ENCODE peak calls at places on chromosomes 5 and 9, in six cellular contexts. U, S, N, L, K and A are unnamed samples.

GRCh38 chr9:135198144-135198543 is 110.7 kb downstream of the OLFM1 start:
- DNase-seq in S (no peak), K (no peak), U (no peak), L (no peak), N (no peak), A (no peak)

GRCh38 chr9:135370411-135371375 is 108.9 kb upstream of the PPP1R26 start:
- DNase-seq in L (no peak), S (no peak), K (no peak), N (no peak), U (no peak), A (no peak)

GRCh38 chr5:151492729-151493128 is 45.3 kb downstream of the SLC36A1 start:
- DNase-seq in K (no peak), S (peak; percentile 32), L (no peak), U (no peak), N (peak; percentile 87), A (no peak)

GRCh38 chr9:96203867-96204412 is 98.0 kb downstream of the HSD17B3 start:
- DNase-seq in S (no peak), N (no peak), L (no peak), K (no peak), U (no peak), A (no peak)

GRCh38 chr5:172282277-172283019 is 1.1 kb downstream of the UBTD2 start:
- DNase-seq in N (peak; percentile 33), K (no peak), S (no peak), L (no peak), U (no peak), A (no peak)

GRCh38 chr9:112885324-112885723 is 5.4 kb downstream of the SLC46A2 start:
- DNase-seq in L (no peak), S (no peak), N (no peak), U (no peak), K (no peak), A (no peak)

GRCh38 chr9:119963798-119964372 is 594.6 kb upstream of the BRINP1 start:
- DNase-seq in N (peak; percentile 89), S (peak; percentile 68), U (peak; percentile 8), K (no peak), L (peak; percentile 25), A (no peak)

GRCh38 chr5:35960328-35960727 is 21.9 kb upstream of the CAPSL start:
- DNase-seq in L (no peak), U (no peak), N (no peak), S (no peak), K (no peak), A (no peak)

GRCh38 chr5:160843240-160843639 is 8.8 kb downstream of the ATP10B start:
- DNase-seq in K (no peak), U (no peak), S (no peak), N (no peak), L (no peak), A (no peak)

GRCh38 chr9:132885691-132886357 is 7.1 kb downstream of the SPACA9 start:
- DNase-seq in S (peak; percentile 38), K (no peak), N (no peak), L (no peak), U (peak; percentile 65), A (no peak)

GRCh38 chr5:54520438-54520846 is 2.9 kb downstream of the SNX18 start:
- DNase-seq in K (peak; percentile 60), L (peak; percentile 37), S (no peak), U (peak; percentile 40), N (peak; percentile 56), A (peak; percentile 44)

GRCh38 chr5:127089206-127089605 is 15.9 kb upstream of the C5orf63 start:
- DNase-seq in K (no peak), S (no peak), L (no peak), U (no peak), N (peak; percentile 57), A (no peak)

GRCh38 chr9:28064241-28064640 is 491.0 kb upstream of the C9orf72 start:
- DNase-seq in U (no peak), N (no peak), K (no peak), L (no peak), S (no peak), A (no peak)

GRCh38 chr9:124482431-124483031 is 24.7 kb downstream of the NR5A1 start:
- DNase-seq in N (no peak), K (no peak), S (no peak), L (no peak), U (peak; percentile 19), A (peak; percentile 12)

GRCh38 chr5:179243333-179243732 is 101.9 kb downstream of the ADAMTS2 start:
- DNase-seq in S (no peak), U (no peak), L (no peak), N (peak; percentile 76), K (no peak), A (no peak)

GRCh38 chr5:168023190-168023589 is 268.3 kb upstream of the WWC1 start:
- DNase-seq in U (no peak), N (no peak), L (no peak), K (no peak), S (no peak), A (peak; percentile 87)

GRCh38 chr9:121651295-121652036 is at the start of gene DAB2IP:
- DNase-seq in K (peak; percentile 61), N (peak; percentile 39), U (peak; percentile 81), S (no peak), L (peak; percentile 69), A (peak; percentile 73)

GRCh38 chr9:93477397-93477796 is 24.0 kb upstream of the FAM120AOS start:
- DNase-seq in S (no peak), U (no peak), L (no peak), N (no peak), K (no peak), A (no peak)
- H3K27ac ChIP-seq in S (no peak overlapping the region), U (no peak overlapping the region), L (no peak overlapping the region), N (no peak overlapping the region), K (no peak overlapping the region), A (no peak overlapping the region)

GRCh38 chr5:57438162-57438561 is 44.4 kb downstream of the ACTBL2 start:
- DNase-seq in L (no peak), U (no peak), N (peak; percentile 87), S (no peak), K (no peak), A (no peak)

GRCh38 chr5:57435701-57436134 is 46.9 kb downstream of the ACTBL2 start:
- DNase-seq in U (no peak), K (no peak), L (peak; percentile 59), S (peak; percentile 71), N (peak; percentile 99), A (no peak)

GRCh38 chr5:57434683-57435082 is 47.9 kb downstream of the ACTBL2 start:
- DNase-seq in L (no peak), N (no peak), K (no peak), U (no peak), S (no peak), A (no peak)

GRCh38 chr5:57434227-57434640 is 48.4 kb downstream of the ACTBL2 start:
- DNase-seq in S (no peak), U (no peak), N (no peak), K (no peak), L (no peak), A (peak; percentile 63)

GRCh38 chr5:57436586-57436985 is 46.0 kb downstream of the ACTBL2 start:
- DNase-seq in U (no peak), L (no peak), K (no peak), S (no peak), N (no peak), A (no peak)
- TF ChIP-seq POLR2A in U (no peak), L (no peak), K (no peak), S (no peak), N (no peak), A (no peak)

GRCh38 chr5:157388148-157388547 is 71.9 kb upstream of the NIPAL4 start:
- DNase-seq in K (no peak), U (no peak), N (peak; percentile 24), L (no peak), S (no peak), A (no peak)
- H3K27ac ChIP-seq in K (no peak overlapping the region), U (no peak overlapping the region), N (no peak overlapping the region), L (peak overlapping the region; percentile 67), S (peak overlapping the region; percentile 93), A (no peak overlapping the region)

DNA sequence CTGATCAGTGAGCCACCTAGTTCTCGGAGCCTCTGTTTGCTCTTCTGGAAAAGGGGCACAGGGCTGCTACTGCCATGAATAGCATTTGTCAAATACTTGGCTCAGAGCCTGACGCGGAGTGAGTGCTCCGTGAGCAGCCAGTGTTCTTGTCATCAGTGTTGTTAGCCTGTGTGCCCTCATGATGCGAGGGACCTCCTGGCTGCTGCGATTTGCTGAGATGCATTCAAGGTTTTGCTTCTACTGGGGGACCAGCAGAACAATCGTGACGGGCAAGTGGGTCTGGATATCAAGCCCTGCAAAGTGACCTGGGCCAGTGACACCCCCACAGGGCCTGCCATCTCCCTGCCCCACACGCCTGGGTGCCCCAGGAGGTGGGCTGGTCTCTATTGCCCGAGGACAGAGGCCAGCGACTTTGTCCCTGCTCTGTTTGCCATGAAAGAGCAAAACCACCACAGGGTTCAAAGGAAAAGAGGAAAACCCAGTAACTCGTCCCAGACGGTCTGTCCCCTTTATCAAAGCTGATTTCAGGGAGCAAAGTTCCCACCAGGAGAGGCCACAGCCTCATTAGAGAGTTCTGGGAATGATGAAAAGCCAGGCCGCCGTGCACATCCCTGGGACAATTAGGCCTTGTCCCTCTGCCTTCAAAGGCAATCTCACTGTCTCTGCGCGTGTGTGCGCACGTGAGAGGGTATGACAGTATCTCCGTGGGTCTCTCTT is 86.5 kb upstream of the LMX1B start:
- DNase-seq in N (no peak), L (no peak), K (no peak), U (no peak), S (no peak), A (no peak)
- TF ChIP-seq POLR2A in N (no peak), L (no peak), K (no peak), U (no peak), S (no peak), A (no peak)

DNA sequence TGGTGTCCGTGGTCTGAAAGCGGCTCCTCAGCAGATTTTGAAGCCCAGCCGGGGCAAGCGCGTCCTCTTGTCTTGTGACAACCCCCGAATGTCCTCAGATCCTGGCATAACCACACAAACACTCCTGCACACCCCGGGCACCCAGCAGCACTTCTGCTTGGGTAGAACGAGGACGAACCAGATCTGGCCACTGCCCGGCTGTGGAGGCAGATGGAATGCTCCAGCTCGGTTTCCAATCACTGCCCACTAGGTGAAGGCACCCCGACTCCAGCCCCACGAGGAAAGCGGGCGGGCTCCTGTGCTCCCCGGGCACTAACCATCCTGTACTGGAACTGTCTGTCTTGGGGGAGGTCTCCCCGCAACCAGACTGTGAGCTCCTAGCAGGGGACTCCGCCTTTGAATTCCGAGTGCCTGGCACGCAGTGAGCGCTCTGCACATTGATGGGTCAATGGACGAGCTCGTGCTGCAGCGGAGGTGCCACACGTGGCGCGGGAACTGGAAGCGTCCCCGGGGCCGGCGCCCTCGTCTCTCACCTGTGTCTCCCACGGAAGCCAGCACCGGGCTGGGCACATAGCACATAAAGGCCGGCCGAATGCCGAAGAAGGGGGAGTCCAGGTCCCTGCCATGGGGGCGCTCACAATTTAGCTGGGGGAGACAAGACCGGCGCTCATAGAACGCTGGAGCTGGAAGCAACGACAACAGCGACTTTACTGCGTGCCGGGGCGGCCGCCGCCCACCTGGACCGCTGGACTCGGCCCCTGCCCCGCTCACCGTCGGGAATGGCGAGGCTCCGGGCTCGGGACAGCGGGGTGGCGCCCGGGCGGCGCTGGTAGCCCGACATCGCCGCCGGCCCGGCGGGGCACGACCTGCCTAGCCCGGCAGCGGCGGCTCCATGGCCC is 608 bp downstream of the ENTR1 start:
- DNase-seq in N (peak; percentile 22), S (peak; percentile 24), U (peak; percentile 52), L (peak; percentile 33), K (peak; percentile 57), A (peak; percentile 44)
- H3K27ac ChIP-seq in N (peak overlapping the region; percentile 74), S (peak overlapping the region; percentile 95), U (peak overlapping the region; percentile 52), L (peak overlapping the region; percentile 96), K (peak overlapping the region; percentile 85), A (peak overlapping the region; percentile 83)